ENCODE peak calls at places on chromosomes 12 and 14, in eight cellular contexts. W is tibial nerve; P is cardiac muscle cell; D is stimulated activated CD8-positive, alpha-beta memory T cell treated with anti-CD3 and anti-CD28 coated beads, Interleukin-2, amount 100 ng/mL, for 48 hours; J is stimulated activated CD4-positive, alpha-beta T cell treated with anti-CD3 and anti-CD28 coated beads, Interleukin-12 subunit alpha, Interleukin-12 subunit beta, amount 100 ng/mL, for 48 hours; B is esophagus squamous epithelium; Q is breast epithelium; A is left lung. X is an unnamed sample.

GRCh38 chr14:22391908-22392307 is 197.1 kb downstream of the DAD1 start:
- DNase-seq in W (no peak), P (peak; percentile 88), D (no peak), J (no peak), B (no peak), Q (peak; percentile 39), A (peak; percentile 56), X (peak; percentile 56)

GRCh38 chr12:11885261-11886038 is 185.3 kb upstream of the BCL2L14 start:
- DNase-seq in W (no peak), P (peak; percentile 72), D (no peak), J (no peak), B (no peak), Q (peak; percentile 80), A (no peak), X (no peak)

GRCh38 chr12:54421175-54421872 is 2.3 kb upstream of the ITGA5 start:
- DNase-seq in W (peak; percentile 59), P (peak; percentile 47), D (no peak), J (no peak), B (no peak), Q (no peak), A (no peak), X (no peak)

GRCh38 chr12:102797513-102797912 is 119.5 kb downstream of the PAH start:
- DNase-seq in W (no peak), P (no peak), D (no peak), J (no peak), B (no peak), Q (no peak), A (no peak), X (no peak)

GRCh38 chr14:24903337-24903736 is 146.6 kb downstream of the STXBP6 start:
- DNase-seq in W (no peak), P (peak; percentile 62), D (no peak), J (no peak), B (no peak), Q (no peak), A (no peak), X (no peak)

GRCh38 chr12:10612954-10613333 is 465 bp downstream of the MAGOHB start:
- DNase-seq in W (no peak), P (peak; percentile 9), D (no peak), J (no peak), B (no peak), Q (no peak), A (no peak), X (no peak)

GRCh38 chr12:19006626-19007025 is 122.9 kb upstream of the PLEKHA5 start:
- DNase-seq in W (no peak), P (no peak), D (no peak), J (no peak), B (no peak), Q (no peak), A (no peak), X (no peak)

GRCh38 chr14:93537962-93538361 is 107.2 kb downstream of the UNC79 start:
- DNase-seq in W (no peak), P (no peak), D (no peak), J (no peak), B (no peak), Q (no peak), A (no peak), X (peak; percentile 82)

GRCh38 chr14:39203659-39204606 is 28.9 kb downstream of the PNN start:
- DNase-seq in W (no peak), P (no peak), D (no peak), J (no peak), B (no peak), Q (no peak), A (no peak), X (no peak)

GRCh38 chr12:124413401-124413800 is 118.5 kb downstream of the RFLNA start:
- DNase-seq in W (no peak), P (no peak), D (no peak), J (no peak), B (no peak), Q (no peak), A (no peak), X (peak; percentile 53)

GRCh38 chr12:78002878-78003277 is 172.2 kb downstream of the NAV3 start:
- DNase-seq in W (no peak), P (peak; percentile 63), D (no peak), J (no peak), B (no peak), Q (no peak), A (no peak), X (no peak)

GRCh38 chr12:49019435-49020317 is 1.1 kb upstream of the PRKAG1 start:
- DNase-seq in W (no peak), P (peak; percentile 50), D (peak; percentile 14), J (no peak), B (no peak), Q (no peak), A (no peak), X (no peak)

GRCh38 chr14:22908601-22909000 is 10.3 kb downstream of the RBM23 start:
- DNase-seq in W (no peak), P (peak; percentile 45), D (no peak), J (no peak), B (no peak), Q (no peak), A (no peak), X (no peak)

GRCh38 chr12:25155031-25155576 is 39.9 kb downstream of the DNAI7 start:
- DNase-seq in W (no peak), P (peak; percentile 43), D (no peak), J (peak; percentile 22), B (no peak), Q (no peak), A (no peak), X (no peak)

GRCh38 chr14:104267895-104268294 is 129.5 kb downstream of the KIF26A start:
- DNase-seq in W (no peak), P (no peak), D (no peak), J (no peak), B (no peak), Q (no peak), A (no peak), X (no peak)

GRCh38 chr12:19316420-19316819 is 122.9 kb upstream of the AEBP2 start:
- DNase-seq in W (no peak), P (peak; percentile 38), D (no peak), J (no peak), B (no peak), Q (no peak), A (no peak), X (no peak)

GRCh38 chr12:67070307-67070600 is 198.9 kb upstream of the CAND1 start:
- DNase-seq in W (no peak), P (no peak), D (no peak), J (no peak), B (no peak), Q (no peak), A (no peak), X (no peak)

GRCh38 chr12:22722081-22722480 is 97.1 kb downstream of the ETNK1 start:
- DNase-seq in W (no peak), P (no peak), D (no peak), J (no peak), B (no peak), Q (no peak), A (no peak), X (no peak)

GRCh38 chr14:77615231-77616132 is 955 bp downstream of the SPTLC2 start:
- DNase-seq in W (no peak), P (no peak), D (no peak), J (no peak), B (no peak), Q (no peak), A (no peak), X (no peak)

GRCh38 chr14:58280954-58281787 is 17.2 kb upstream of the ARID4A start:
- DNase-seq in W (no peak), P (peak; percentile 95), D (no peak), J (peak; percentile 22), B (no peak), Q (no peak), A (no peak), X (peak; percentile 11)

GRCh38 chr12:11763760-11764520 is 114.5 kb downstream of the ETV6 start:
- DNase-seq in W (no peak), P (peak; percentile 88), D (no peak), J (no peak), B (no peak), Q (no peak), A (no peak), X (no peak)

GRCh38 chr12:57813971-57814771 is 4.4 kb downstream of the AVIL start:
- DNase-seq in W (no peak), P (peak; percentile 91), D (no peak), J (no peak), B (no peak), Q (no peak), A (no peak), X (no peak)